ENCODE peak calls at places on chromosome 9, in four cellular contexts. X is fibroblast of lung, V is heart right ventricle, N is A549. O is an unnamed sample. For H3K4me1, the result is how much of the 10 kb centered on the place peaks cover.

GRCh38 chr9:85248514-85249312 is 493.0 kb downstream of the AGTPBP1 start:
- DNase-seq in N (peak), X (no peak), V (no peak), O (no peak)

GRCh38 chr9:107020040-107020530 is 157.1 kb downstream of the ZNF462 start:
- DNase-seq in N (no peak), X (peak), V (no peak), O (no peak)

GRCh38 chr9:106883626-106884190 is 20.7 kb downstream of the ZNF462 start:
- DNase-seq in N (no peak), X (peak), V (no peak), O (no peak)

GRCh38 chr9:35162605-35163315 is 951 bp downstream of the UNC13B start:
- DNase-seq in X (peak), V (no peak), N (no peak), O (no peak)

GRCh38 chr9:34271618-34272017 is 57.5 kb downstream of the KIF24 start:
- DNase-seq in X (no peak), N (no peak), V (no peak), O (no peak)

GRCh38 chr9:26170224-26170623 is 492.0 kb upstream of the TUSC1 start:
- DNase-seq in N (peak), X (no peak), V (no peak), O (no peak)

GRCh38 chr9:35871514-35871913 is 1.3 kb upstream of the OR13J1 start:
- DNase-seq in N (no peak), X (no peak), V (no peak), O (no peak)

GRCh38 chr9:111937781-111938426 is 41.3 kb downstream of the UGCG start:
- DNase-seq in N (no peak), V (peak), X (peak), O (peak)

GRCh38 chr9:7467186-7467585 is 332.4 kb downstream of the DMAC1 start:
- DNase-seq in X (no peak), V (no peak), N (no peak), O (no peak)

GRCh38 chr9:110520120-110520701 is 59.3 kb downstream of the SVEP1 start:
- DNase-seq in X (peak), V (no peak), N (no peak), O (no peak)

GRCh38 chr9:73871636-73872035 is 625.5 kb upstream of the RORB start:
- DNase-seq in N (no peak), V (no peak), X (no peak), O (no peak)

GRCh38 chr9:81717747-81718077 is 28.4 kb upstream of the TLE1 start:
- DNase-seq in V (no peak), N (no peak), X (no peak), O (no peak)

GRCh38 chr9:73780916-73781315 is 629.3 kb downstream of the ANXA1 start:
- DNase-seq in N (peak), V (no peak), X (peak), O (no peak)

GRCh38 chr9:81609782-81610738 is 79.3 kb downstream of the TLE1 start:
- DNase-seq in V (no peak), X (no peak), N (no peak), O (no peak)

GRCh38 chr9:84374516-84374915 is 34.0 kb upstream of the SLC28A3 start:
- DNase-seq in N (no peak), V (no peak), X (no peak), O (no peak)

GRCh38 chr9:89935791-89936190 is 331.0 kb downstream of the GADD45G start:
- DNase-seq in N (no peak), X (no peak), V (no peak), O (no peak)

GRCh38 chr9:5869315-5870019 is 21.2 kb upstream of the MLANA start:
- DNase-seq in N (peak), X (no peak), V (no peak), O (no peak)

GRCh38 chr9:74570879-74571512 is 73.9 kb downstream of the RORB start:
- DNase-seq in V (no peak), N (peak), X (peak), O (no peak)

GRCh38 chr9:111873901-111874300 is 22.7 kb upstream of the UGCG start:
- DNase-seq in N (no peak), X (no peak), V (no peak), O (no peak)

GRCh38 chr9:110638381-110638954 is 30.1 kb upstream of the MUSK start:
- DNase-seq in X (peak), V (no peak), N (peak), O (no peak)

GRCh38 chr9:76969716-76970115 is 49.7 kb upstream of the FOXB2 start:
- DNase-seq in X (no peak), N (no peak), V (no peak), O (no peak)

GRCh38 chr9:120927125-120928014 is 774 bp upstream of the TRAF1 start:
- DNase-seq in X (no peak), V (no peak), N (no peak), O (no peak)
- H3K4me3 ChIP-seq in X (no peak), V (no peak), N (no peak), O (peak)

DNA sequence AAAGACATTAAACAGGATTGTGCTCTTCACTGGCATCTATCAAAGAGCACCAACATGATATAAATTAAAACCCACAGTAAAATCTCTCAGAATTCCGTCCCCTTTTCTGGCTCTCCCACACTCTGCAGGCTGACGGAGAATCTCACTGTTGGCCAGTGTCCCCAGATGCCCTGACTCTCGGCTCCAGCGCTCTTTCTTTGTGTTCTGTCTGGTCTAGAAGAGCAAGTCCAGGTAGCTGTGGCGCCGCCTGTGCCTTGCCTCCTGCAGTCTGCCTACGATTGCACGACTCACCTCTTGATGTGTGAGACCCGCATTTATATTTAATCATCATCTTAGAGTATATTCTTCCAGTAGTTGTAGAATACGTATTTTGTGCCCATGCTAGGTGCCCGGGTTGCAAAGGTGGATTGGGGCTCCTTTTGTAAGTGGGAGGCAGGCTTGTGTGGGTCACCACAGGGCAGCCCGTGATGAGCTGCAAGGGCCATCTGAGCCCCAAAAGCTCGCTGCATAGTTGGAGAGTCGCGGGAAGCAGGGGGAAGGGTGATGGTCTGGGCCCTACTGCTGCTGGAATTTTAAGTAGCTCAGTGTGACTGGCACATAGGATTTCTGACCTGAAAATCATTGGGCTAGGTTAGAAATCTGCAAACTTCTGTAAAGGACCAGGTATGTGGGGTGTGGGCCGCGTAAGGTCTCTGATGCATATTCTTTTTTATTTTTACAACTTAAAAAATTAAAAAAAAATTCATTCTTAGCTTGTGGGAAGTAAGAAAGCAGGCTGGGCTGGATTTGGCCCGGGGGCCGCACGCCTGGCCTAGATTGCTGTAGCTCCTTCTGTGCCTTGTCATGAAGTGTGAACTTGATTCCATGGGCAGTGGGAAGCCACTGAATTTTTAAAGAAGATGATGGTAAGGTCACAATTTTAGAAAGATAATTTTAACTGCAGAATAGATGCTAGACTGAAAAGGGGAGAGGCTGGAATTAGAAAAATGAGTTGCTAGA is 55.8 kb downstream of the EHMT1 start:
- DNase-seq in V (no peak), N (no peak), X (no peak), O (no peak)
- H3K4me1 ChIP-seq in V (half or more), N (under half), X (under half), O (under half)

DNA sequence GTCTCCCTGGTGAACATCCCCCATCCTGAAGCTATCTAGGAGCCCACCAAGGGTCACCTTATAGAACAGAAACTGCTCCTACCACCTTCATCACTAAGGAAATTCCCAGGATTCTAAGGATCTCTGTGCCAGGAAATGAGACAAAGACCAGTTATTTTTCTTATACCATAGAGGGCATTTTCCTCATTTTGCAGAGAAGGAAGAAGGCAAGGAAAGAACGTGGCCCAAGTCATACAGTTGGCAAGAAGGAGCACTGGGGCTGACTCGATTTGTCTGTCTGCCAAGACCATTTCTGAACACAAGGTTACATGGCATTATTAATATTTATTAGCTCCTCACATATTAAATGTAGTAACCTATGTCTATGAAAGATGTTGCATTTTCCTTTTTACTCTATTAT is 49.6 kb upstream of the TNFSF15 start:
- DNase-seq in N (no peak), V (no peak), X (no peak), O (no peak)
- H3K4me3 ChIP-seq in N (no peak), V (no peak), X (no peak), O (no peak)

GRCh38 chr9:121197135-121197534 is 4.5 kb downstream of the RAB14 start:
- DNase-seq in X (no peak), V (no peak), N (no peak), O (no peak)
- H3K4me1 ChIP-seq in X (under half), V (half or more), N (half or more), O (half or more)

GRCh38 chr9:138037140-138037539 is 159.6 kb downstream of the CACNA1B start:
- DNase-seq in V (no peak), X (no peak), N (no peak), O (no peak)

GRCh38 chr9:138040446-138041430 is 163.2 kb downstream of the CACNA1B start:
- DNase-seq in V (no peak), X (no peak), N (no peak), O (no peak)

GRCh38 chr9:138033950-138034349 is 156.4 kb downstream of the CACNA1B start:
- DNase-seq in N (no peak), V (no peak), X (no peak), O (no peak)

GRCh38 chr9:138042146-138042545 is 164.6 kb downstream of the CACNA1B start:
- DNase-seq in X (no peak), V (no peak), N (no peak), O (no peak)

DNA sequence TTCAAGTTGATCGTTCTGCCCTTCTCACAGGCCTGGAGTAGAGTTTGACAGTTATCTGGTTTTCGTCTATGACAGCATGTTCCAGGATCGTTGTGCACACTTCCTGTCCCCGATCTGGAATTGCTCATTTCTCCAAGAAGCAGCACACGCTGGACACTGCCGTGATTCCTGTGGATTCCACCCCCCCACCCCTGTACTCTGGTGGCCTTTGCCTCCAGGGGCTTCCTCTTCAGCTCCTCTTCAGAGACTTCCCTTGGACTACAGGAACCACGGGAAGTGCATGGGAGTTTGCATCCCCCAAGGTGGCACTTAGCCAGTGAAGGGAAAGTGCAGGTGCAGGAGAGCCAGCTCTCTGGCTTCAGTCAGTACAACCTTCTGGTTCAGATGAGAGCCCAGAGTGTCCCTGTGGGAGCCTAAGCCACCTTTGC is 160.7 kb downstream of the CACNA1B start:
- DNase-seq in N (no peak), V (no peak), X (no peak), O (no peak)
- H3K4me3 ChIP-seq in N (no peak), V (no peak), X (no peak), O (no peak)

GRCh38 chr9:121736147-121736721 is 84.8 kb downstream of the DAB2IP start:
- DNase-seq in X (peak), V (peak), N (peak), O (no peak)

GRCh38 chr9:121736964-121737462 is 85.6 kb downstream of the DAB2IP start:
- DNase-seq in N (peak), V (peak), X (no peak), O (no peak)

GRCh38 chr9:121734465-121734864 is 83.0 kb downstream of the DAB2IP start:
- DNase-seq in V (no peak), X (no peak), N (no peak), O (no peak)

GRCh38 chr9:121735792-121736130 is 84.3 kb downstream of the DAB2IP start:
- DNase-seq in V (no peak), N (peak), X (no peak), O (no peak)

DNA sequence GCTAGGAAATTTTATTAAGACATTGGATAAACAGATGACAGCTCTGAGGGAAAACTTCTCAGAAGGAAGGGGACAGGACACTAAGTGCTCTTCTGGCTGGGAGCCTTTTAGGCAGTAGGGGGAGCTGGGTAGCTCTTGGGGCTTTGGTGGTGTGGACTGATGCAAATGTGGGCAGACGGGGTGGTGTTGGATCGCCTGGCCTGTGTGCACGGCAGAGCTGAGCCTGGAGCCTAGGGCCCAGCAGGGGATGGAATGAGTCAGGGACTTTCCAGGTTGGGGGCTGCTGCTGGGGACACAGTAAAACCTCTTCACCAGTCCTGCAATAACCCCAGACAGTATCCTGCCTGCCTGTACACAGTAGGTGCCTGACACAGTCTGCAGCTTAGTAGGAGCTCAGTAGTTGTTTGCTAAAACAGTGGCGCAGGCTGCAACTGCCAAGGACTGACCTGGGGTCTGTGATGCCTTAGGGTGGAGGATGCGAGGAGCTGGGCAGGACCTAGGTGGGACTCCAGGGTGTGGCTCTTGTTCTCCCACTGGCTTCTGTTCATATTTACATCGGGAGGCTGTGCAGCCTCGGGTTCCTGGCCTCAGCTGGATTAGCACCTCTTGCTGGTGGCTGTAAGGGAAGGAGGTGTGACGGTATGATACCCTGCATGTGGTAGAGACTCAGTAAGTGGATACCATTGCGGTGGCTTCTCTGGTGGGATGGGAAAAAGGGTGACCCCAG is 83.8 kb downstream of the DAB2IP start:
- DNase-seq in N (peak), V (no peak), X (peak), O (no peak)
- H3K4me1 ChIP-seq in N (under half), V (half or more), X (under half), O (under half)